ENCODE peak calls at places on chromosomes 12 and 14, in four cellular contexts. Q is activated CD8-positive, alpha-beta T cell treated with anti-CD3 and anti-CD28 coated beads for 36 hours; L is A549; G is fibroblast of lung. T is an unnamed sample.

GRCh38 chr12:59649203-59649602 is 53.4 kb downstream of the SLC16A7 start:
- DNase-seq in Q (no peak), L (no peak), G (peak; percentile 18), T (peak; percentile 28)

GRCh38 chr12:85641796-85642195 is 194.4 kb downstream of the RASSF9 start:
- DNase-seq in Q (no peak), L (no peak), G (no peak), T (no peak)

GRCh38 chr12:25386823-25387134 is 136.1 kb upstream of the KRAS start:
- DNase-seq in Q (no peak), L (peak; percentile 9), G (no peak), T (no peak)

GRCh38 chr12:8548192-8548591 is 7.5 kb upstream of the CLEC4E start:
- DNase-seq in Q (no peak), L (no peak), G (no peak), T (no peak)

GRCh38 chr12:116434155-116435065 is 124.8 kb upstream of the MAP1LC3B2 start:
- DNase-seq in Q (no peak), L (peak; percentile 81), G (peak; percentile 95), T (peak; percentile 84)

GRCh38 chr14:61107148-61107641 is 126.2 kb downstream of the SLC38A6 start:
- DNase-seq in Q (no peak), L (no peak), G (no peak), T (no peak)

GRCh38 chr12:14200598-14200997 is 164.9 kb upstream of the ATF7IP start:
- DNase-seq in Q (no peak), L (no peak), G (no peak), T (no peak)

GRCh38 chr14:90578283-90578985 is 181.6 kb downstream of the CALM1 start:
- DNase-seq in Q (no peak), L (no peak), G (no peak), T (no peak)

GRCh38 chr12:13126494-13126893 is 23.0 kb upstream of the GSG1 start:
- DNase-seq in Q (no peak), L (no peak), G (peak; percentile 20), T (no peak)

GRCh38 chr14:75884198-75884611 is 97.6 kb downstream of the TGFB3 start:
- DNase-seq in Q (no peak), L (no peak), G (peak; percentile 84), T (no peak)

GRCh38 chr14:68173227-68173972 is 353.8 kb downstream of the RAD51B start:
- DNase-seq in Q (no peak), L (no peak), G (peak; percentile 27), T (no peak)

GRCh38 chr14:90301580-90302181 is 30.1 kb downstream of the NRDE2 start:
- DNase-seq in Q (no peak), L (peak; percentile 38), G (peak; percentile 83), T (peak; percentile 29)

GRCh38 chr14:68977741-68978549 is 1.2 kb downstream of the ACTN1 start:
- DNase-seq in Q (peak; percentile 84), L (peak; percentile 67), G (peak; percentile 95), T (peak; percentile 93)

GRCh38 chr12:56995201-56995929 is 11.0 kb downstream of the ZBTB39 start:
- DNase-seq in Q (no peak), L (no peak), G (no peak), T (no peak)

GRCh38 chr14:64190974-64191502 is 103.1 kb downstream of the ESR2 start:
- DNase-seq in Q (no peak), L (no peak), G (no peak), T (no peak)

GRCh38 chr12:22459872-22460490 is 84.4 kb downstream of the C2CD5 start:
- DNase-seq in Q (no peak), L (peak; percentile 23), G (peak; percentile 69), T (no peak)

GRCh38 chr14:23530360-23531055 is 21.1 kb downstream of the ZFHX2 start:
- DNase-seq in Q (no peak), L (no peak), G (no peak), T (no peak)

GRCh38 chr12:23699031-23699430 is 250.4 kb downstream of the SOX5 start:
- DNase-seq in Q (no peak), L (no peak), G (no peak), T (no peak)

GRCh38 chr12:46964496-46965098 is 114.8 kb upstream of the PCED1B start:
- DNase-seq in Q (no peak), L (no peak), G (peak; percentile 22), T (peak; percentile 37)

GRCh38 chr14:102779574-102780315 is 2.5 kb downstream of the TRAF3 start:
- DNase-seq in Q (no peak), L (no peak), G (no peak), T (no peak)

GRCh38 chr12:88406905-88407304 is 173.4 kb downstream of the KITLG start:
- DNase-seq in Q (no peak), L (no peak), G (no peak), T (no peak)

GRCh38 chr12:28121433-28121832 is 68.8 kb upstream of the CCDC91 start:
- DNase-seq in Q (no peak), L (no peak), G (no peak), T (no peak)

GRCh38 chr12:121786441-121786825 is 7.1 kb downstream of the RHOF start:
- DNase-seq in Q (peak; percentile 66), L (peak; percentile 76), G (peak; percentile 81), T (no peak)

GRCh38 chr12:48175613-48176416 is 7.6 kb upstream of the CCDC184 start:
- DNase-seq in Q (no peak), L (no peak), G (peak; percentile 55), T (no peak)

GRCh38 chr14:96888158-96888557 is 91.0 kb downstream of the VRK1 start:
- DNase-seq in Q (no peak), L (no peak), G (no peak), T (no peak)

GRCh38 chr12:132561784-132562156 is 48.6 kb downstream of the LRCOL1 start:
- DNase-seq in Q (peak; percentile 57), L (peak; percentile 75), G (no peak), T (no peak)

GRCh38 chr12:110022980-110023633 is 23.9 kb downstream of the ANKRD13A start:
- DNase-seq in Q (no peak), L (no peak), G (peak; percentile 74), T (peak; percentile 49)

GRCh38 chr14:100076133-100076532 is 10.9 kb downstream of the EVL start:
- DNase-seq in Q (peak; percentile 77), L (peak; percentile 13), G (peak; percentile 14), T (no peak)
- TF ChIP-seq CTCF in Q (peak; percentile 70), L (no peak), G (no peak), T (peak; percentile 11)

DNA sequence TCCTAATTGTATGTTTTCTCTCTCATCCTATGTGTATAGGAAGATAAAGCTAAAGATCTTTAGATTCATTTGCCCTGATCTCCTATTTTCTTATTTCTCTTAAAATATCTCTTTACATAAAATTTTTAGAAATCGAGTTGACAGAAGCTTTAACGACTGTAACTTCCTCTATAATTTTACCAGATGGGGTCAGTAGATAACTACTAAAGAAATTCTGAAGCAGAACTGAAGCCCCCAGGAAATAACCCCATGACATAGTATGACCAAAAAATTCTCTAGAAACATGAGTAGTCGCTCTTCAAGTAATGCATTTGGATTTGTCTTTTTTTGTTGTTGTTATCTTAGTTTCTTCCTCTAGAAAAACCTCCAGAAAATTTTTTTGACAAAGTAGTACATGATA is 288.0 kb downstream of the ERC1 start:
- DNase-seq in Q (no peak), L (no peak), G (peak; percentile 27), T (no peak)
- TF ChIP-seq CTCF in Q (no peak), L (peak; percentile 20), G (no peak), T (no peak)

DNA sequence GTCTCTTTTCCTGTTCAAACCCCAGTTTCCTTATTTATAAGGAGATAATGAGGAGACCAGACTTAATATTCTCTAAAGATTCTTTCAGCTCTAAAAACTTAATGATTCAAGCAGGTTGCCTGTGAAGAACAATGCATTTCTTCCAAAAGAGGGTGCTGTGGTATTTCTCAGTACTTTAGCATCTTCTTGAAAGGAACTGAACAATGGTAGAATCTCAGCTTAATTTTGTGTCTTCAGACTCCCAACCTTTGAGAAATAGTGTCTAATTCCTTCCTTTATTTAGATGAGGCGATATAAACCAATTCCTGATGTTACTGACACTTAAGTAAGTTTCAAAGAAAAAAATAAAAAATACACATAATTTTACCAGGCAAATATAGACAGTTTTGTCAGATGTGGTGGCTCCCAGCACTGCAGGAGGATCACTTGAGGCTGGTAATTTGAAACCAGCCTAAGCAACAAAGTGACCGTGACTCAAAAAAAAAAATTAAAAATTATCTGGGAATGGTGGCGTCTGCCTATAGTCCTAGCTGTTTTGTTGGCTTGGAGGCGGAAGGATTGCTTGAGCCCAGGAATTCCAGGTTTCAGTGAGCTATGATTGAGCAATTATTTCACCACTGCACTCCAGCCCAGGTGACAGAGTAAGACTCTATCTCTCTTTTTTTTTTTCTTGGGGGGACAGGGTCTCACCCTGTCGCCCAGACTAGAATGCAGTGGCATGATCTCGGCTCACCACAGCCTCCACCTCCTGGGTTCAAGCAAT is 76.9 kb upstream of the PSMA6 start:
- DNase-seq in Q (no peak), L (peak; percentile 36), G (peak; percentile 83), T (peak; percentile 41)
- TF ChIP-seq CTCF in Q (no peak), L (peak; percentile 73), G (peak; percentile 50), T (peak; percentile 62)

GRCh38 chr14:73264080-73264895 is 27.0 kb downstream of the PAPLN start:
- DNase-seq in Q (no peak), L (no peak), G (no peak), T (no peak)
- TF ChIP-seq CTCF in Q (no peak), L (no peak), G (no peak), T (no peak)

DNA sequence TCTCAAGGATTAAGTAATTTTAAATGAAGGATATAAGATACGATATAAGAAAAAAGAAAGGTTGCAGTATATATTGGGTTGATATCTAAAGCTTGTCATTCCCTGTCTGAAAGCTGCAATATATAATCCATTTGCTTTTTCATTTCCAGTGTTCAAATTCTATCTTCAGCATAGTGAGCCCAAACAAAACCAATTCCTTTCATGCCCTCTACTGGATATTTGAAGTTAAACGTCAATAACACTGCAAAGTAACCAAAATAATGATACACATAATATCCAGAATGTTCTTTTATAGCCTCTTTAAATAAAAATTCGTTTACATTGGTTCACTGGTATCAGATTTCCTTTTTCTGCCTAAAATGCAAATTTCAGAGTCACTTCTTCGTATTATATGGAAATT is 64.5 kb upstream of the DAAM1 start:
- DNase-seq in Q (no peak), L (peak; percentile 10), G (peak; percentile 55), T (no peak)
- TF ChIP-seq CTCF in Q (no peak), L (peak; percentile 57), G (no peak), T (peak; percentile 33)

DNA sequence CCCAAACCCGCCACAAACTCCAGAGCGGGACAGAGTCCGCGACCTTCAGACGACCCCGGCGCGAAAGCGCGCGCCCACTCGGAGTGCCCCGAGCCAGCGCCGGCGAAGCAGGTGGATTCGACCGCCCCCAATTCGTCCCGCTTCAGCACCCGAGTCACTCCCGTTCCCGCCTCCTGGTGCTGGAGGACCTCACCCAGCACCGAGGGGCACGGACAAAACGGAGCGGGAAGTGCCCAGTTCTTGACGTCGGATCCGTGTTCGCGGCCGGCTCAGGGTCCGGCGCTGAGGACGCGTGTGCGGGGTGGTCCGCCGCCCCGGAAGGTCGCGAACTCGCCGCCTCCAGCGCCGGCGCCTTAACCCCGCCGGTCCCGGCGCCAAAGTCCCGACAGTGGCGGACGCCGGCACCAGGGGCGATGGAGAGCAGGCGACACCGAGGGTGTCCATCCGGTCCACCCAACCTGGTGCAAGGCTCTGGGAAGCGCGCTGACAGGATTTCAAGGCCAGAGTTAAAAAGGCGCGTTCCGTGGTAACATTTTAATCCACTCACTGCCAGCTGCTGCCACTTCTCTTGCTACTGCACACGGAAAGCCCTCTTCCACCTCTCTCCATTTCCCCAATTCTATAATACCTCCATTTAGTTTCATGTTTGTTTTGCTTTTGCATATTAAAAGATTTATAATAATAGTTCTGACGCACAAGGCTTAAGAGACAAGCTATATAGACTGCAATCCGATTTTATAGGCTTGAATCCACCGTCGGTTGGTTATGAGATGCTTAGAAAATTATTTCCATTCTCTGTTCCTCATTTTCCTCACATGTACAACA is 240.0 kb upstream of the CPNE8 start:
- DNase-seq in Q (peak; percentile 43), L (peak; percentile 64), G (no peak), T (no peak)
- TF ChIP-seq CTCF in Q (peak; percentile 61), L (peak; percentile 78), G (no peak), T (peak; percentile 45)